ENCODE peak calls at places on chromosomes 16 and 17, in seven cellular contexts. E, V, B, C, U, J and D are unnamed samples.

GRCh38 chr17:4375039-4375748 is 8.7 kb upstream of the UBE2G1 start:
- DNase-seq in E (no peak), V (no peak), B (no peak), C (no peak), U (no peak), J (no peak), D (no peak)

GRCh38 chr17:74715144-74715543 is 2.4 kb upstream of the CD300LF start:
- DNase-seq in E (peak; percentile 76), V (no peak), B (peak; percentile 73), C (no peak), U (no peak), J (no peak), D (peak; percentile 69)

GRCh38 chr17:8489841-8490240 is 54.2 kb downstream of the NDEL1 start:
- DNase-seq in E (no peak), V (no peak), B (no peak), C (no peak), U (no peak), J (no peak), D (no peak)

GRCh38 chr17:81043319-81043724 is 8.4 kb downstream of the BAIAP2 start:
- DNase-seq in E (no peak), V (no peak), B (no peak), C (no peak), U (no peak), J (no peak), D (no peak)

GRCh38 chr17:80024206-80024972 is 11.3 kb downstream of the TBC1D16 start:
- DNase-seq in E (no peak), V (no peak), B (no peak), C (peak; percentile 4), U (no peak), J (no peak), D (no peak)

GRCh38 chr17:15944720-15945492 is at the start of gene ADORA2B:
- DNase-seq in E (peak; percentile 73), V (no peak), B (peak; percentile 89), C (peak; percentile 70), U (peak; percentile 63), J (peak; percentile 17), D (peak; percentile 76)

GRCh38 chr17:17028059-17028877 is 14.0 kb upstream of the MPRIP start:
- DNase-seq in E (peak; percentile 86), V (no peak), B (peak; percentile 93), C (peak; percentile 99), U (peak; percentile 48), J (peak; percentile 95), D (peak; percentile 97)

GRCh38 chr16:50671644-50672260 is 9.4 kb downstream of the SNX20 start:
- DNase-seq in E (no peak), V (no peak), B (no peak), C (peak; percentile 26), U (peak; percentile 49), J (peak; percentile 22), D (peak; percentile 59)

GRCh38 chr17:30095507-30096244 is 20.9 kb upstream of the NSRP1 start:
- DNase-seq in E (no peak), V (no peak), B (no peak), C (peak; percentile 64), U (peak; percentile 28), J (peak; percentile 82), D (peak; percentile 41)

GRCh38 chr16:87855852-87856715 is 13.2 kb downstream of the SLC7A5 start:
- DNase-seq in E (peak; percentile 84), V (no peak), B (peak; percentile 78), C (no peak), U (no peak), J (no peak), D (peak; percentile 66)

GRCh38 chr16:53024045-53024444 is 28.7 kb downstream of the CHD9NB start:
- DNase-seq in E (no peak), V (no peak), B (no peak), C (no peak), U (no peak), J (no peak), D (no peak)

GRCh38 chr17:39306509-39307212 is 80.9 kb upstream of the STAC2 start:
- DNase-seq in E (no peak), V (no peak), B (no peak), C (no peak), U (no peak), J (peak; percentile 15), D (no peak)

GRCh38 chr16:14487579-14487978 is 142.5 kb downstream of the PARN start:
- DNase-seq in E (no peak), V (no peak), B (no peak), C (no peak), U (no peak), J (no peak), D (no peak)

GRCh38 chr17:32114536-32114935 is 27.8 kb upstream of the RHOT1 start:
- DNase-seq in E (no peak), V (no peak), B (no peak), C (no peak), U (no peak), J (no peak), D (no peak)

GRCh38 chr16:883781-884180 is 83.2 kb upstream of the GNG13 start:
- DNase-seq in E (no peak), V (no peak), B (no peak), C (no peak), U (no peak), J (no peak), D (no peak)

GRCh38 chr17:4631836-4632582 is 9.5 kb downstream of the ALOX15 start:
- DNase-seq in E (peak; percentile 30), V (no peak), B (peak; percentile 58), C (no peak), U (no peak), J (peak; percentile 42), D (no peak)

GRCh38 chr17:17505151-17505550 is 9.0 kb upstream of the RASD1 start:
- DNase-seq in E (no peak), V (no peak), B (no peak), C (no peak), U (no peak), J (no peak), D (no peak)

GRCh38 chr16:61858996-61859395 is 177.2 kb downstream of the CDH8 start:
- DNase-seq in E (no peak), V (no peak), B (no peak), C (no peak), U (no peak), J (no peak), D (no peak)

GRCh38 chr16:53836142-53836541 is 132.2 kb downstream of the FTO start:
- DNase-seq in E (no peak), V (no peak), B (no peak), C (no peak), U (no peak), J (no peak), D (no peak)

GRCh38 chr16:27549607-27549856 is 181 bp downstream of the GTF3C1 start:
- DNase-seq in E (no peak), V (no peak), B (no peak), C (no peak), U (no peak), J (no peak), D (no peak)

GRCh38 chr16:10878328-10878643 is 1.3 kb downstream of the CIITA start:
- DNase-seq in E (no peak), V (no peak), B (no peak), C (no peak), U (no peak), J (no peak), D (no peak)

GRCh38 chr16:89700100-89700648 is 1.3 kb downstream of the SPATA2L start:
- DNase-seq in E (peak; percentile 100), V (peak; percentile 99), B (peak; percentile 100), C (peak; percentile 98), U (peak; percentile 98), J (peak; percentile 98), D (peak; percentile 100)

GRCh38 chr16:89705006-89705405 is 3.5 kb upstream of the SPATA2L start:
- DNase-seq in E (no peak), V (no peak), B (no peak), C (no peak), U (no peak), J (no peak), D (no peak)

GRCh38 chr16:89700649-89701424 is 668 bp downstream of the SPATA2L start:
- DNase-seq in E (peak; percentile 69), V (peak; percentile 43), B (peak; percentile 85), C (peak; percentile 69), U (no peak), J (no peak), D (peak; percentile 77)

GRCh38 chr16:89704281-89704680 is 2.8 kb upstream of the SPATA2L start:
- DNase-seq in E (no peak), V (no peak), B (no peak), C (no peak), U (no peak), J (no peak), D (no peak)

GRCh38 chr16:89701425-89702406 is at the start of gene SPATA2L:
- DNase-seq in E (peak; percentile 94), V (peak; percentile 77), B (peak; percentile 98), C (peak; percentile 95), U (peak; percentile 83), J (peak; percentile 71), D (peak; percentile 99)
- TF ChIP-seq CTCF in E (no peak), V (peak; percentile 2), B (no peak), C (no peak), U (peak; percentile 41), J (peak; percentile 24), D (no peak)

GRCh38 chr16:8946544-8946943 is 17.2 kb downstream of the USP7 start:
- DNase-seq in E (no peak), V (no peak), B (no peak), C (no peak), U (no peak), J (no peak), D (no peak)
- TF ChIP-seq CTCF in E (no peak), V (no peak), B (no peak), C (no peak), U (no peak), J (no peak), D (no peak)

GRCh38 chr16:89357460-89357859 is 132.9 kb downstream of the ANKRD11 start:
- DNase-seq in E (peak; percentile 64), V (no peak), B (peak; percentile 67), C (no peak), U (peak; percentile 27), J (no peak), D (no peak)
- TF ChIP-seq CTCF in E (no peak), V (no peak), B (no peak), C (no peak), U (no peak), J (no peak), D (no peak)

GRCh38 chr16:30142672-30143346 is 19.8 kb upstream of the MAPK3 start:
- DNase-seq in E (no peak), V (no peak), B (no peak), C (no peak), U (no peak), J (no peak), D (peak; percentile 22)
- TF ChIP-seq CTCF in E (no peak), V (no peak), B (no peak), C (no peak), U (no peak), J (no peak), D (no peak)

DNA sequence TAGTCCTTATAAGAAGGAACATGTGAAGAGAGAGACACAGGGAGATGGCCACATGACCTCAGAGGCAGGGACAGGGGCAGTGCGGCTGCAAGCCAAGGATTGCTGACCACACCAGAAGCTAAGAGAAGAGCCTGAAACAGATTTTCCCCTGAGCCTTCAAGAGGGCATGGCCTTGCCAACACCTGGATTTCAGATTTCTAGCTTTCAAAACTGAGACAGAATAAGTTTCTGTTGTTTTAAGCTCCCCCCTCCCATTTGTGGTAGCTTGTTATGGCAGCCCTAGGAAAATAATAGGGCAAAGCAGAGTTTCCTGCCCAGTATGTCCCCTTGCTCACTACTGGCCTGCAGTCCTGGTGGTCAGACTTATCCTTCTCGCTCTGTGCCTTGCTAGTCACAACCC is 204.5 kb downstream of the CCDC182 start:
- DNase-seq in E (no peak), V (no peak), B (no peak), C (no peak), U (no peak), J (no peak), D (no peak)
- TF ChIP-seq CTCF in E (no peak), V (no peak), B (no peak), C (no peak), U (no peak), J (no peak), D (no peak)